ENCODE peak calls at places on chromosomes 2 and 18, in ten cellular contexts. D is body of pancreas; I is dorsolateral prefrontal cortex; Q is bronchial epithelial cell; F is transverse colon; E is CD4-positive, alpha-beta T cell; C is SK-N-SH; Y is testis; B is HCT116; P is ovary. R is an unnamed sample.

GRCh38 chr18:7567487-7568425 is 640 bp downstream of the PTPRM start:
- DNase-seq in E (no peak), B (no peak), D (peak; percentile 63), C (peak; percentile 81), I (no peak), Q (peak; percentile 32), P (peak; percentile 38), Y (peak; percentile 56), F (peak; percentile 27), R (peak; percentile 43)

GRCh38 chr18:23213200-23213599 is 77.9 kb downstream of the CABLES1 start:
- DNase-seq in Q (no peak), Y (no peak), E (no peak), F (no peak), C (no peak), D (no peak), I (no peak), B (no peak), P (no peak), R (no peak)

GRCh38 chr2:232809349-232810124 is 33.2 kb upstream of the KCNJ13 start:
- DNase-seq in E (no peak), Q (no peak), C (no peak), D (no peak), P (no peak), I (no peak), F (no peak), Y (no peak), B (no peak), R (peak; percentile 12)

GRCh38 chr2:50722828-50723227 is 309.1 kb downstream of the NRXN1 start:
- DNase-seq in E (no peak), C (no peak), D (no peak), F (no peak), Y (no peak), P (no peak), Q (no peak), I (no peak), B (no peak), R (no peak)

GRCh38 chr2:46275995-46276394 is 21.2 kb upstream of the EPAS1 start:
- DNase-seq in C (no peak), B (no peak), F (peak; percentile 31), Q (no peak), E (no peak), I (no peak), D (no peak), P (peak; percentile 56), Y (peak; percentile 38), R (peak; percentile 81)

GRCh38 chr2:38740851-38741541 is 10.2 kb downstream of the SRSF7 start:
- DNase-seq in B (no peak), C (peak; percentile 50), I (no peak), F (no peak), D (no peak), P (no peak), Y (no peak), E (no peak), Q (peak; percentile 31), R (no peak)

GRCh38 chr2:120509213-120509815 is 163.4 kb downstream of the INHBB start:
- DNase-seq in I (peak; percentile 18), E (no peak), C (no peak), Q (no peak), P (no peak), D (no peak), B (no peak), Y (no peak), F (no peak), R (no peak)

GRCh38 chr2:240249423-240250149 is 109.1 kb upstream of the OTOS start:
- DNase-seq in Q (peak; percentile 26), F (no peak), C (peak; percentile 16), B (no peak), P (peak; percentile 31), I (peak; percentile 77), D (peak; percentile 16), Y (no peak), E (no peak), R (no peak)

GRCh38 chr2:202426751-202427150 is 50.6 kb downstream of the BMPR2 start:
- DNase-seq in F (no peak), I (no peak), Q (no peak), D (no peak), E (no peak), B (no peak), Y (no peak), P (no peak), C (no peak), R (no peak)

GRCh38 chr2:239241431-239241830 is 159.4 kb downstream of the HDAC4 start:
- DNase-seq in D (no peak), Y (no peak), B (no peak), F (no peak), I (no peak), C (no peak), P (no peak), Q (no peak), E (no peak), R (no peak)

GRCh38 chr2:70789304-70790078 is 952 bp downstream of the FIGLA start:
- DNase-seq in Y (peak; percentile 80), C (peak; percentile 81), P (no peak), D (peak; percentile 76), F (peak; percentile 36), B (peak; percentile 46), I (peak; percentile 72), Q (peak; percentile 48), E (peak; percentile 43), R (peak; percentile 56)

GRCh38 chr18:10023853-10024638 is 110.2 kb downstream of the VAPA start:
- DNase-seq in D (no peak), Q (no peak), F (no peak), P (no peak), B (no peak), E (no peak), Y (no peak), C (no peak), I (no peak), R (no peak)

GRCh38 chr2:85549826-85550225 is 10.9 kb downstream of the MAT2A start:
- DNase-seq in Q (peak; percentile 70), C (no peak), E (no peak), D (no peak), P (no peak), B (no peak), I (no peak), F (no peak), Y (no peak), R (no peak)

GRCh38 chr18:5066380-5066977 is 130.6 kb downstream of the AKAIN1 start:
- DNase-seq in E (no peak), Y (peak; percentile 28), D (no peak), Q (no peak), I (no peak), F (peak; percentile 10), P (no peak), B (no peak), C (peak; percentile 4), R (no peak)
- TF ChIP-seq CTCF in E (peak; percentile 29), Y (no peak), D (no peak), Q (no peak), I (peak; percentile 11), F (peak; percentile 31), P (no peak), B (peak; percentile 31), C (peak; percentile 56), R (no peak)

GRCh38 chr2:65277791-65278449 is 50.3 kb downstream of the ACTR2 start:
- DNase-seq in P (no peak), F (no peak), Q (no peak), B (no peak), I (no peak), Y (no peak), E (no peak), D (no peak), C (no peak), R (no peak)
- H3K27me3 ChIP-seq in P (no peaks in the 10 kb centered on the region), F (no peaks in the 10 kb centered on the region), Q (no peaks in the 10 kb centered on the region), B (no peaks in the 10 kb centered on the region), I (no peaks in the 10 kb centered on the region), Y (no peaks in the 10 kb centered on the region), E (no peaks in the 10 kb centered on the region), D (no peaks in the 10 kb centered on the region), C (no peaks in the 10 kb centered on the region), R (no peaks in the 10 kb centered on the region)

DNA sequence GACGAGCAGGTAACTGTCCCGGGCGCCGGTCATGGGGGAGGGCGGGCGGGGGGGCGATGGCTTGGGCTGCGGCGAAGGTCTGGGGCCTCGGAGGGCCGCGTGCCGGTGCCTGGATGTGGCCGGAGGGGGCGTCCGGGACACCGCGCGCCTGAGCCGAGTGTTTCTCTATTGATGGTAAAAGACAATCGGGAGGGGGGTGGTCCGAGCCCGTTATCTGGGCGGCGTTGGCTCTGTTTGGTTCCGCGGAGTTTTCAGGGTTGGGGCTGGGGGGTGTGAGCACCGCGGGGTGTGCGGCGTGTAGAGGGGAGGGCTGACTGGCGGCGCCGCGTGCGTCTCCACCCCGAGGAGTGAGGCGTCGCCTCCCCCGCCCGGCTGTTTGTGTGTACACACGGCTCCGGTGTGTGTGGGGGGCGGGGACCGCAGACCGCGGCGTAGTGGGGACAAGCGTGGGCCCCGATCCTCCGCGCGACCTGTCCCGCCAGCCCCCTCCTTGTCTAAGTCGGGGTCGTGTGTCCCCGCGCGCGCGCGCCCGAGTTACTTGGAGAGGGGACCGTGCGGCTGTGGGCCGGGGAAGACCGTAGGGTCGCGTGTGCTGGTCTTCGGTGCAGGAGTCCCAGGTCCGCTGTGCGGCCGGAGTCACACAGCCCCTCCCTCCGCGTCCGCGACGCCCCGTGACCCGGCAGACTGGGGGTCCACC is 1.6 kb downstream of the CTIF start:
- DNase-seq in Q (peak; percentile 36), P (peak; percentile 66), E (no peak), C (peak; percentile 81), B (no peak), F (peak; percentile 77), Y (peak; percentile 83), D (peak; percentile 57), I (peak; percentile 67), R (peak; percentile 65)
- TF ChIP-seq CTCF in Q (peak; percentile 19), P (no peak), E (no peak), C (peak; percentile 30), B (no peak), F (peak; percentile 10), Y (no peak), D (no peak), I (no peak), R (no peak)

GRCh38 chr2:222296911-222297599 is 1.7 kb downstream of the PAX3 start:
- DNase-seq in F (no peak), I (no peak), Y (no peak), Q (no peak), D (no peak), P (no peak), E (no peak), B (no peak), C (no peak), R (no peak)

GRCh38 chr2:222298311-222299150 is at the start of gene PAX3:
- DNase-seq in Y (no peak), P (no peak), Q (no peak), F (no peak), E (no peak), I (no peak), D (no peak), C (peak; percentile 53), B (no peak), R (no peak)

GRCh38 chr2:222296311-222296736 is 2.5 kb downstream of the PAX3 start:
- DNase-seq in D (no peak), Q (no peak), I (no peak), P (no peak), F (no peak), E (no peak), B (no peak), Y (no peak), C (no peak), R (no peak)

GRCh38 chr2:222298000-222298310 is 843 bp downstream of the PAX3 start:
- DNase-seq in Q (no peak), D (no peak), P (no peak), C (no peak), F (no peak), Y (no peak), I (no peak), E (no peak), B (no peak), R (no peak)

DNA sequence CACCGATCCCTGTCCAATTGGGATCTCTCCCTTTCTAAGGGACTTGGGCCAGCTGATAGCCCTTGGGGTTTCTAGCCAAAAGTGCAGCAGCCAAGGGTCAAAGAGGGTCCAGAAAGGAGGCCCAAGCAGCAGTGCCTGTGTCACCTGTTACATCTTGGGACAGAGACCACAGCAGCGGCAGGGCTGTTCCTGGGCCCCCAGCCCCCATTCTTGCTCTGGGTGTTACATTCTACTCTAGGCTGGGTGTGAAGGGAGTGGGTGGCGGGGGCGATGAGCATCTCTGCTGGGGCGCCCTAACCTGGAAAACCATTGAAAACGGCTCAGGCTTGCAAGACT is 1.2 kb downstream of the PAX3 start:
- DNase-seq in I (no peak), D (no peak), C (no peak), Q (no peak), F (no peak), E (no peak), P (no peak), B (no peak), Y (no peak), R (no peak)
- H3K27me3 ChIP-seq in I (peaks cover 100% of the 10 kb centered on the region), D (no peaks in the 10 kb centered on the region), C (peaks cover 98% of the 10 kb centered on the region), Q (peaks cover 89% of the 10 kb centered on the region), F (peaks cover 100% of the 10 kb centered on the region), E (peaks cover 97% of the 10 kb centered on the region), P (peaks cover 4% of the 10 kb centered on the region), B (peaks cover 20% of the 10 kb centered on the region), Y (peaks cover 3% of the 10 kb centered on the region), R (peaks cover 100% of the 10 kb centered on the region)

R was measured in heart right ventricle.